ENCODE peak calls at places on chromosome 1, in seven cellular contexts. E, L, P, J, A, I and O are unnamed samples.

GRCh38 chr1:234474375-234474774 is 4.6 kb downstream of the TARBP1 start:
- DNase-seq in A (no peak), L (no peak), J (no peak), P (no peak), I (no peak), E (no peak), O (no peak)

GRCh38 chr1:86788300-86789206 is 84.2 kb downstream of the SH3GLB1 start:
- DNase-seq in I (no peak), A (no peak), P (no peak), L (no peak), J (peak; percentile 50), E (peak; percentile 22), O (no peak)

GRCh38 chr1:48066951-48067350 is 69.8 kb upstream of the TRABD2B start:
- DNase-seq in L (no peak), J (no peak), E (no peak), P (no peak), I (no peak), A (no peak), O (no peak)

GRCh38 chr1:38541223-38541622 is 318.3 kb downstream of the RRAGC start:
- DNase-seq in I (no peak), E (no peak), J (no peak), A (no peak), P (no peak), L (no peak), O (no peak)

GRCh38 chr1:67880056-67880601 is 46.9 kb upstream of the GNG12 start:
- DNase-seq in P (no peak), L (no peak), I (no peak), J (peak; percentile 60), A (no peak), E (no peak), O (no peak)

GRCh38 chr1:159443063-159443750 is 3.7 kb downstream of the OR10J1 start:
- DNase-seq in I (no peak), P (no peak), E (no peak), J (no peak), A (no peak), L (no peak), O (no peak)

GRCh38 chr1:38964140-38964548 is 22.5 kb upstream of the RHBDL2 start:
- DNase-seq in L (peak; percentile 53), J (no peak), I (peak; percentile 32), P (no peak), E (no peak), A (no peak), O (no peak)

GRCh38 chr1:91091812-91092211 is 70.0 kb upstream of the ZNF644 start:
- DNase-seq in A (no peak), L (no peak), J (no peak), E (no peak), P (no peak), I (no peak), O (no peak)

GRCh38 chr1:197910120-197911110 is 6.8 kb upstream of the LHX9 start:
- DNase-seq in J (no peak), I (no peak), P (no peak), A (no peak), E (no peak), L (peak; percentile 45), O (no peak)

GRCh38 chr1:32874860-32875793 is 4.4 kb upstream of the FNDC5 start:
- DNase-seq in E (peak; percentile 8), J (no peak), A (no peak), L (no peak), P (no peak), I (no peak), O (no peak)

GRCh38 chr1:32878637-32879041 is 7.7 kb upstream of the HPCA start:
- DNase-seq in A (no peak), I (no peak), L (no peak), E (no peak), P (no peak), J (no peak), O (no peak)

GRCh38 chr1:32877211-32878110 is 6.7 kb upstream of the FNDC5 start:
- DNase-seq in I (no peak), E (peak; percentile 21), L (no peak), A (no peak), J (no peak), P (no peak), O (peak; percentile 30)

GRCh38 chr1:32878183-32878582 is 7.5 kb upstream of the FNDC5 start:
- DNase-seq in L (no peak), A (no peak), J (peak; percentile 86), P (no peak), E (no peak), I (no peak), O (peak; percentile 13)

GRCh38 chr1:32876341-32877210 is 5.9 kb upstream of the FNDC5 start:
- DNase-seq in E (peak; percentile 34), L (peak; percentile 72), A (no peak), J (peak; percentile 55), P (peak; percentile 65), I (peak; percentile 73), O (peak; percentile 93)
- H3K27ac ChIP-seq in E (no peak overlapping the region), L (no peak overlapping the region), A (no peak overlapping the region), J (no peak overlapping the region), P (no peak overlapping the region), I (no peak overlapping the region), O (no peak overlapping the region)

GRCh38 chr1:41153750-41154274 is 88.3 kb downstream of the SCMH1 start:
- DNase-seq in I (no peak), E (no peak), J (no peak), A (no peak), L (no peak), P (peak; percentile 11), O (no peak)

GRCh38 chr1:41155105-41155504 is 87.0 kb downstream of the SCMH1 start:
- DNase-seq in I (no peak), L (no peak), A (no peak), J (no peak), E (no peak), P (no peak), O (no peak)

GRCh38 chr1:41152622-41153044 is 89.5 kb downstream of the SCMH1 start:
- DNase-seq in A (no peak), L (no peak), I (no peak), E (no peak), P (no peak), J (peak; percentile 68), O (no peak)

GRCh38 chr1:41149570-41149969 is 92.5 kb downstream of the SCMH1 start:
- DNase-seq in P (no peak), A (no peak), L (no peak), E (no peak), J (no peak), I (no peak), O (no peak)

DNA sequence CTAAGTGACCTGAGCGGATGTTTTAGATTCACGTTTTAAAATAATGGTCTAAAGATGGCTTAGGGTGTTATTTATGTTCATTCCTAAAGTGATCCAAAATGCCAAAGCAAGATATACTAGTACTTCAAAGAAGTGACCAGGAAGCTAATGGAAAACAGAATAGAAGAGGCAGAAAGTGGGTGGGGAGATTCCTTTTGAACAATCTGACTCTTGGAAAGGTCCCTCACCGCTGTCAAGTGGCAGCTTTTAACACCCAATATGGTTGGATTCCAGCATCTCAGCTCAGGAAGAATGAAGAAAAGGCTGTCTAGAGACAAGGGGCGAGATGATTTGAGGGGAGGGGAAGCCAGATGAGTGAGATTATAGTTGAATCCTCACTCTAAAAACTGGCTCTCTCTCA is 90.3 kb downstream of the SCMH1 start:
- DNase-seq in A (no peak), J (no peak), L (no peak), E (no peak), P (no peak), I (no peak), O (no peak)
- H3K27ac ChIP-seq in A (peak overlapping the region; percentile 78), J (peak overlapping the region; percentile 71), L (no peak overlapping the region), E (no peak overlapping the region), P (peak overlapping the region; percentile 69), I (no peak overlapping the region), O (no peak overlapping the region)

GRCh38 chr1:17304155-17304826 is 3.7 kb upstream of the PADI4 start:
- DNase-seq in A (no peak), L (peak; percentile 21), P (no peak), E (no peak), J (peak; percentile 56), I (no peak), O (no peak)

GRCh38 chr1:17305576-17306095 is 2.4 kb upstream of the PADI4 start:
- DNase-seq in P (no peak), L (no peak), A (no peak), E (no peak), I (no peak), J (no peak), O (no peak)

GRCh38 chr1:17306407-17306806 is 1.6 kb upstream of the PADI4 start:
- DNase-seq in A (no peak), P (no peak), E (no peak), I (no peak), J (no peak), L (no peak), O (no peak)

GRCh38 chr1:17306921-17307320 is 1.1 kb upstream of the PADI4 start:
- DNase-seq in L (no peak), I (no peak), A (no peak), E (no peak), P (no peak), J (no peak), O (no peak)

DNA sequence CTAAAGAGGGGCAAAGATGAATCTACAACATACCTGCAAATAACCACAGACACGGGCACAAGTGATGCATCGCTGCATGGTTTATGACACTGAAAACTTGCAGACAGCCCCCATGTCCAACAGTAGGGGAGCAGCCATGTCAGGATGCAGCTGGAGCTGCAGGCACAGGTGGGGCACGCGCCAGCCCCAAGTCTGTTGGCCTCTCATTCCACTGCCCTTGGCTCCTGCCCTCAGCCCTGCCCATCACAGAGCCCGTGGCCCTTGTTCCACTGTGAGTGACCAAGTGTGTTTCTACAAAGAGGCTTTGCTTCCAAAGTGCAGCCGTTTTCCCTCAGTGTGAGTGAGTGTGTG is 3.2 kb upstream of the PADI4 start:
- DNase-seq in E (no peak), P (no peak), L (no peak), I (no peak), A (no peak), J (no peak), O (no peak)
- H3K27ac ChIP-seq in E (no peak overlapping the region), P (no peak overlapping the region), L (no peak overlapping the region), I (no peak overlapping the region), A (no peak overlapping the region), J (peak overlapping the region; percentile 93), O (no peak overlapping the region)

GRCh38 chr1:199218065-199218464 is 579.2 kb downstream of the PTPRC start:
- DNase-seq in P (no peak), L (peak; percentile 21), A (no peak), I (no peak), J (no peak), E (no peak), O (no peak)

GRCh38 chr1:199221371-199222150 is 582.7 kb downstream of the PTPRC start:
- DNase-seq in I (peak; percentile 29), L (no peak), J (no peak), E (no peak), A (no peak), P (no peak), O (no peak)

GRCh38 chr1:199218533-199218932 is 579.7 kb downstream of the PTPRC start:
- DNase-seq in J (no peak), P (no peak), E (no peak), L (no peak), A (no peak), I (no peak), O (no peak)

GRCh38 chr1:199223936-199224335 is 585.1 kb downstream of the PTPRC start:
- DNase-seq in E (no peak), J (no peak), I (no peak), L (no peak), A (no peak), P (no peak), O (no peak)

DNA sequence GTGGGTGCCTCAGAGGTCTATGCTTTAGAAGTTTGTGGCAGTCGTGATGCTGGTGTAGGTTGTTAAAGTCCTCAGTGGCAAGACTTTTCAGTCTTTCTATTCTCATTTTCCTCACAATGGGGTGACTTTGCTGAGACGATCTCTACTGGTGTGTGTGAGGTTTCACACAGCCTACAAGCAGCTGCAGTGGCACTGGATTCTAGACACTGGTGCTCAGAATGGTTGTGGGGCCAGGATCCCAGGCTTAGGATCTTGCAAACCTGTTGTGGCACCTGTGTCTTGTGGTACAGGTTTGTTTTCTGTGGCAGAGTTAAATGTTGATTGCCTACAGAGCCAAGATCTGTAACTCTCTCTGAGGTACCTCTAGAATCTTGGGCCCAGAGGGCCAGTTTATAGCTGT is 581.2 kb downstream of the PTPRC start:
- DNase-seq in I (no peak), J (no peak), E (no peak), A (no peak), L (no peak), P (no peak), O (no peak)
- H3K27ac ChIP-seq in I (no peak overlapping the region), J (no peak overlapping the region), E (no peak overlapping the region), A (no peak overlapping the region), L (no peak overlapping the region), P (no peak overlapping the region), O (no peak overlapping the region)